ENCODE peak calls at places on chromosomes 16 and 17, in four cellular contexts. F is WTC11; E is CD8-positive, alpha-beta T cell; B is skeletal muscle cell. S is an unnamed sample.

GRCh38 chr17:18910881-18911280 is 41.1 kb upstream of the SLC5A10 start:
- DNase-seq in F (no peak), E (no peak), B (no peak), S (no peak)

GRCh38 chr17:54948380-54948779 is 20.1 kb downstream of the COX11 start:
- DNase-seq in F (no peak), E (no peak), B (peak), S (no peak)

GRCh38 chr16:19138601-19139000 is 24.8 kb downstream of the ITPRIPL2 start:
- DNase-seq in F (no peak), E (no peak), B (peak), S (no peak)

GRCh38 chr17:49132699-49133364 is at the start of gene B4GALNT2:
- DNase-seq in F (peak), E (no peak), B (no peak), S (no peak)

GRCh38 chr17:80765241-80766022 is 220.8 kb downstream of the RPTOR start:
- DNase-seq in F (no peak), E (no peak), B (no peak), S (no peak)

GRCh38 chr17:57880086-57880456 is 30.2 kb upstream of the MRPS23 start:
- DNase-seq in F (no peak), E (no peak), B (no peak), S (no peak)

GRCh38 chr17:2406903-2407790 is 6.3 kb upstream of the MNT start:
- DNase-seq in F (no peak), E (no peak), B (peak), S (no peak)

GRCh38 chr17:2102931-2103398 is 48.1 kb downstream of the HIC1 start:
- DNase-seq in F (no peak), E (no peak), B (no peak), S (no peak)

GRCh38 chr16:11877374-11877773 is 26.0 kb upstream of the RSL1D1 start:
- DNase-seq in F (no peak), E (no peak), B (no peak), S (no peak)

GRCh38 chr17:43823350-43824084 is 9.4 kb downstream of the MPP3 start:
- DNase-seq in F (no peak), E (no peak), B (no peak), S (no peak)

GRCh38 chr17:18159551-18160120 is 24.0 kb upstream of the ALKBH5 start:
- DNase-seq in F (no peak), E (no peak), B (no peak), S (no peak)